ENCODE peak calls at places on chromosomes 3 and 15, in five cellular contexts. K, F, O, B and M are unnamed samples. For H3K9me3 and H3K4me1, the result is how much of the 10 kb centered on the place peaks cover.

GRCh38 chr15:82540984-82541431 is 751 bp upstream of the RPS17 start:
- DNase-seq in K (no peak), F (peak), O (no peak), B (no peak), M (peak)

GRCh38 chr15:66189291-66189690 is 64.3 kb downstream of the MEGF11 start:
- DNase-seq in K (no peak), F (no peak), O (no peak), B (no peak), M (no peak)

GRCh38 chr15:31488437-31489204 is 162.0 kb downstream of the KLF13 start:
- DNase-seq in K (peak), F (peak), O (peak), B (peak), M (peak)

GRCh38 chr3:193140381-193140780 is 100.6 kb upstream of the PLAAT1 start:
- DNase-seq in K (no peak), F (no peak), O (no peak), B (no peak), M (peak)

GRCh38 chr3:155658669-155659068 is 86.2 kb downstream of the PLCH1 start:
- DNase-seq in K (no peak), F (no peak), O (no peak), B (no peak), M (no peak)

GRCh38 chr15:88897456-88898194 is 2.3 kb upstream of the HAPLN3 start:
- DNase-seq in K (peak), F (peak), O (peak), B (peak), M (peak)

GRCh38 chr3:172203522-172204258 is 164.3 kb downstream of the FNDC3B start:
- DNase-seq in K (no peak), F (no peak), O (no peak), B (no peak), M (peak)

GRCh38 chr3:119817964-119818363 is 36.1 kb downstream of the NR1I2 start:
- DNase-seq in K (no peak), F (no peak), O (no peak), B (no peak), M (no peak)

GRCh38 chr3:186014866-186015265 is 77.1 kb upstream of the TRA2B start:
- DNase-seq in K (no peak), F (no peak), O (no peak), B (no peak), M (no peak)

GRCh38 chr3:77460326-77460725 is 420.4 kb downstream of the ROBO2 start:
- DNase-seq in K (no peak), F (no peak), O (no peak), B (no peak), M (no peak)

GRCh38 chr3:18195836-18196235 is 229.3 kb downstream of the SATB1 start:
- DNase-seq in K (no peak), F (no peak), O (no peak), B (no peak), M (no peak)

GRCh38 chr3:132247211-132247610 is 70.0 kb upstream of the ACP3 start:
- DNase-seq in K (no peak), F (no peak), O (no peak), B (no peak), M (no peak)

GRCh38 chr3:83193526-83193925 is 1432.1 kb upstream of the GBE1 start:
- DNase-seq in K (no peak), F (no peak), O (no peak), B (no peak), M (no peak)

GRCh38 chr15:78103406-78104118 is 11.2 kb downstream of the SH2D7 start:
- DNase-seq in K (no peak), F (no peak), O (peak), B (peak), M (no peak)

GRCh38 chr15:98776607-98777281 is 128.4 kb downstream of the IGF1R start:
- DNase-seq in K (peak), F (peak), O (no peak), B (peak), M (peak)

GRCh38 chr3:60585918-60586317 is 665.3 kb downstream of the FHIT start:
- DNase-seq in K (no peak), F (no peak), O (no peak), B (no peak), M (no peak)

GRCh38 chr3:165194477-165195135 is 1.6 kb downstream of the SLITRK3 start:
- DNase-seq in K (no peak), F (no peak), O (no peak), B (no peak), M (no peak)

GRCh38 chr3:44058022-44058867 is 183.4 kb upstream of the TOPAZ1 start:
- DNase-seq in K (no peak), F (no peak), O (no peak), B (no peak), M (peak)

GRCh38 chr3:126259411-126260391 is 79.3 kb upstream of the ALDH1L1 start:
- DNase-seq in K (peak), F (peak), O (no peak), B (no peak), M (no peak)

GRCh38 chr3:119660474-119661150 is at the start of gene POPDC2:
- DNase-seq in K (peak), F (no peak), O (no peak), B (no peak), M (no peak)

GRCh38 chr3:128551464-128551863 is 58.5 kb upstream of the GATA2 start:
- DNase-seq in K (no peak), F (no peak), O (no peak), B (no peak), M (no peak)

GRCh38 chr3:129195731-129196256 is 12.1 kb upstream of the CNBP start:
- DNase-seq in K (peak), F (peak), O (no peak), B (no peak), M (peak)

GRCh38 chr15:31271224-31271635 is 55.4 kb upstream of the KLF13 start:
- DNase-seq in K (peak), F (peak), O (no peak), B (no peak), M (no peak)

GRCh38 chr15:28091313-28091712 is 7.8 kb downstream of the OCA2 start:
- DNase-seq in K (no peak), F (no peak), O (no peak), B (no peak), M (no peak)

GRCh38 chr15:28094732-28095521 is 4.2 kb downstream of the OCA2 start:
- DNase-seq in K (no peak), F (peak), O (peak), B (no peak), M (no peak)

GRCh38 chr15:28096411-28096719 is 2.8 kb downstream of the OCA2 start:
- DNase-seq in K (no peak), F (no peak), O (no peak), B (no peak), M (no peak)

GRCh38 chr15:28096720-28097431 is 2.2 kb downstream of the OCA2 start:
- DNase-seq in K (no peak), F (no peak), O (peak), B (no peak), M (no peak)

DNA sequence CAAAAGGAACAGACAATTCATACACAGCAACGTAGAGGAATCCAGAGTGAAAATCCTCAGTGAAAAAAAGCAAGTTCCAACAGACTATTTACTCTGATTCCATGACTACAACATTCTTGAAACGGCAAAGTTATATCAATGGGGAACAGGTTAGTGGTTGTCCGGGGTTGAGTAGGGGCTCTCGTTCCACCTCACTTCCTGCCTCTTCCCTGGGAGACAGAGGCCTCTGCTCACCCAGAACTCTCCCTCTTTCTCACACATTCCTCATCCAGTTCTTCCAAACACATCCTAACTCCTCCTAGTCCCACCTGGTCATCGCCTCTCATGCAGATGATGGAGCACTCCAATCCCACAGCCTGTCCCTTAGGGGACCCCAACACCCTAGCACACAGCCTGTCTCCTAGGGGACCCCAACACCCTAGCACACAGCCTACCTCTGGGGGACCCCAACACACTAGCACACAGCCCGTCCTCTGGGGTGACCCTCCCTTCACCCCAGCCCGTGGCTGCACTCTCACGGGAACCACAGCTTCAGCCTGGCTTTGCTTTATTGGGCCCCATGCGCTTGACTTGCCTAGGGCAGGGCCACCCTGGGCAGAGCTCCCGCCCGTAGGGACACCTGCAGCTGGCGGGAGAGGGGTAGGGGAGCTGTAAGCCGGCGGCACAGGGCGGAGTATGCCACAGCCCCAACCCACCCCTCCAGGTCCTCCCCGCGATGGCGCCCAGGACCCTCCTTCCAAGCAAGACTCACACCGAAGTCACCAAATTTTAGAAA is 5.2 kb downstream of the OCA2 start:
- DNase-seq in K (no peak), F (no peak), O (no peak), B (no peak), M (no peak)
- H3K4me3 ChIP-seq in K (no peak), F (no peak), O (no peak), B (no peak), M (no peak)

GRCh38 chr3:75768303-75769017 is 16.9 kb downstream of the ZNF717 start:
- DNase-seq in K (no peak), F (no peak), O (no peak), B (no peak), M (no peak)
- H3K9me3 ChIP-seq in K (half or more), F (under half), O (under half), B (under half), M (under half)

GRCh38 chr15:101181349-101181748 is 70.5 kb downstream of the CHSY1 start:
- DNase-seq in K (no peak), F (no peak), O (no peak), B (no peak), M (no peak)

GRCh38 chr15:101183226-101183925 is 68.5 kb downstream of the CHSY1 start:
- DNase-seq in K (no peak), F (no peak), O (no peak), B (no peak), M (no peak)

GRCh38 chr15:101183926-101184305 is 67.9 kb downstream of the CHSY1 start:
- DNase-seq in K (no peak), F (no peak), O (no peak), B (no peak), M (no peak)

GRCh38 chr15:101180620-101181307 is 71.1 kb downstream of the CHSY1 start:
- DNase-seq in K (no peak), F (no peak), O (no peak), B (no peak), M (no peak)

DNA sequence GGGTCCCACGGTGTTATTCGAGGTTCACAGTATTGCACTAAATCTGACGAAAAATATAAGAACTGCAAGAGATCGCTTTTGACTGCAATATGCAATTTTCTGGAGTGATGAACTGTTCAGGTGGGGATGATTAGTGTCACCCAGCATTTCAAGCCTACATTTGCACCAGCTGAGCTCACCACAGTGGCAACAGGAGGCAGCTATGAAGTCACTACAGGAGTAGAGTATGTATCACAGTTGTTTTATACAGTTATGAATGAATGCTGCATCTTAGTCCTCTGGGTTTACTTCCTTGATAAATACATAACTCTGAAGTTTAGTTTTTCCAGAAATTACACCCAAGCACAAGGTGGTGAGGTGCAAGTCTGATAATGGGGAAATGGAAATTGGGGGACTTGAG is 69.6 kb downstream of the CHSY1 start:
- DNase-seq in K (no peak), F (no peak), O (no peak), B (no peak), M (no peak)
- H3K4me1 ChIP-seq in K (under half), F (under half), O (under half), B (under half), M (under half)

GRCh38 chr15:92653836-92654524 is 1.6 kb downstream of the FAM174B start:
- DNase-seq in K (peak), F (no peak), O (no peak), B (no peak), M (no peak)

GRCh38 chr15:92654662-92655061 is 913 bp downstream of the FAM174B start:
- DNase-seq in K (no peak), F (no peak), O (no peak), B (no peak), M (no peak)

GRCh38 chr15:92655178-92655995 is at the start of gene FAM174B:
- DNase-seq in K (peak), F (peak), O (peak), B (no peak), M (no peak)

GRCh38 chr15:92657486-92657885 is 1.9 kb upstream of the FAM174B start:
- DNase-seq in K (no peak), F (no peak), O (no peak), B (no peak), M (no peak)

DNA sequence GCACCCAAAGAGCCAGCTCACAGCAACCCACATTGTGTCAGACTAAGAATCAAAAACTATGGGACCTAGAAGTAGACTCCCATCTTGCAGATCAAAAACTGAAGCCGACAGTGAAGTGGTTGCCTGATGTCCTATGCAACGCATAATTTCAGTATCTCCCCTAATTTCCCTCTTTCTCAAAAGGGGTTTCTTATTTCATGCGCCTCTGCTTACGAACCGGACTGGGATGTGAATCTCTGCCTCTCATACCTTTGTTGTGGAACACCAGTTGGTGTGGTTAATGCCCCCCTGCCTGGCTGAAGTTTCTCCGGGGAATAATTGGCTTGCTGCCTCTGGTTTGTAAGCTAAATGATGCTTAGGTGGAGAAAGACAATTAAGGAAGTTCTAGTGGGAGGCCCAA is 514 bp upstream of the FAM174B start:
- DNase-seq in K (no peak), F (no peak), O (no peak), B (no peak), M (no peak)
- H3K4me3 ChIP-seq in K (peak), F (no peak), O (no peak), B (no peak), M (no peak)

GRCh38 chr15:76260246-76260938 is 50.9 kb downstream of the ETFA start:
- DNase-seq in K (no peak), F (no peak), O (no peak), B (no peak), M (no peak)
- H3K9me3 ChIP-seq in K (under half), F (under half), O (under half), B (under half), M (under half)

GRCh38 chr3:124838963-124839362 is 48.2 kb downstream of the ITGB5 start:
- DNase-seq in K (no peak), F (no peak), O (no peak), B (no peak), M (no peak)

GRCh38 chr3:124843496-124843895 is 43.7 kb downstream of the ITGB5 start:
- DNase-seq in K (no peak), F (no peak), O (no peak), B (no peak), M (no peak)

GRCh38 chr3:124839896-124840295 is 47.3 kb downstream of the ITGB5 start:
- DNase-seq in K (no peak), F (no peak), O (no peak), B (no peak), M (no peak)

GRCh38 chr3:124843068-124843467 is 44.1 kb downstream of the ITGB5 start:
- DNase-seq in K (no peak), F (no peak), O (no peak), B (no peak), M (no peak)

GRCh38 chr3:124841517-124841916 is 45.6 kb downstream of the ITGB5 start:
- DNase-seq in K (no peak), F (no peak), O (no peak), B (no peak), M (no peak)
- H3K4me1 ChIP-seq in K (under half), F (under half), O (under half), B (under half), M (under half)

DNA sequence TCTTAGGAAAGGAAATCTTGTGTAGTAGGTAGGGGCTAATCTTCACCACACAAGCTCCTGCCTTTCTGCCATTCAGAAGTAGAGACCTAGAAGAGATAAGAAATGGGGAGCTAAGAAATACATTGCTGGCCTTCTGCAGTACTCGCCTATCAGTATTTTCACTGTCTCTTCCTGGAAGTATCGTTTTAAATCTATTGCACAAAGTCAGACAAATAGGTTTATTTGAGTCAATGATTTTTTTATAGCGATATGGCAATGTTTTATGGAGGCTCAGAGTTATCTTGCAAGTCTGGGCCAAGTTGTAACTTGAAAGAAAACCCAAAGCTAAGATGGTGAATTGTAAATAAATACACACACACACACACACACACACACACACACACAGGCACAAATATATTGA is 103.8 kb downstream of the PTPRG start:
- DNase-seq in K (no peak), F (no peak), O (no peak), B (no peak), M (no peak)
- H3K4me3 ChIP-seq in K (no peak), F (no peak), O (no peak), B (no peak), M (no peak)

GRCh38 chr3:23822559-23822958 is 16.8 kb downstream of the UBE2E1 start:
- DNase-seq in K (no peak), F (no peak), O (no peak), B (no peak), M (no peak)

GRCh38 chr3:23824699-23825444 is 19.1 kb downstream of the UBE2E1 start:
- DNase-seq in K (no peak), F (no peak), O (no peak), B (no peak), M (peak)

GRCh38 chr3:23823620-23824019 is 17.9 kb downstream of the UBE2E1 start:
- DNase-seq in K (no peak), F (no peak), O (no peak), B (no peak), M (no peak)

GRCh38 chr3:23826382-23827061 is 20.8 kb downstream of the UBE2E1 start:
- DNase-seq in K (peak), F (peak), O (no peak), B (no peak), M (no peak)

GRCh38 chr3:23825802-23826201 is 20.0 kb downstream of the UBE2E1 start:
- DNase-seq in K (no peak), F (no peak), O (no peak), B (no peak), M (no peak)
- H3K9me3 ChIP-seq in K (under half), F (under half), O (under half), B (under half), M (under half)

GRCh38 chr15:67948215-67948614 is 105.9 kb upstream of the PIAS1 start:
- DNase-seq in K (no peak), F (no peak), O (no peak), B (no peak), M (no peak)
- H3K4me1 ChIP-seq in K (under half), F (under half), O (under half), B (under half), M (under half)